ENCODE peak calls at places on chromosome 11, in four cellular contexts. One of them, this sample, is unnamed.

GRCh38 chr11:12725863-12726666 is 51.8 kb downstream of the TEAD1 start:
- DNase-seq in aorta: no peak
- DNase-seq in adrenal gland: no peak
- DNase-seq in K562: no peak
- DNase-seq in this sample: no peak

GRCh38 chr11:27718853-27719574 is 18.8 kb upstream of the BDNF start:
- DNase-seq in aorta: peak
- DNase-seq in adrenal gland: peak
- DNase-seq in K562: no peak
- DNase-seq in this sample: no peak

GRCh38 chr11:85089654-85090053 is 537.5 kb downstream of the DLG2 start:
- DNase-seq in aorta: no peak
- DNase-seq in adrenal gland: no peak
- DNase-seq in K562: no peak
- DNase-seq in this sample: no peak

GRCh38 chr11:17538731-17539130 is 5.5 kb downstream of the USH1C start:
- DNase-seq in aorta: no peak
- DNase-seq in adrenal gland: no peak
- DNase-seq in K562: no peak
- DNase-seq in this sample: no peak

GRCh38 chr11:26572770-26573402 is 823 bp upstream of the MUC15 start:
- DNase-seq in aorta: no peak
- DNase-seq in adrenal gland: no peak
- DNase-seq in K562: no peak
- DNase-seq in this sample: no peak

GRCh38 chr11:2303627-2304155 is 1.9 kb downstream of the TSPAN32 start:
- DNase-seq in aorta: no peak
- DNase-seq in adrenal gland: no peak
- DNase-seq in K562: peak
- DNase-seq in this sample: no peak

GRCh38 chr11:128380280-128380604 is 207.1 kb downstream of the ETS1 start:
- DNase-seq in aorta: no peak
- DNase-seq in adrenal gland: no peak
- DNase-seq in K562: no peak
- DNase-seq in this sample: no peak

GRCh38 chr11:6327806-6328205 is 7.5 kb upstream of the CAVIN3 start:
- DNase-seq in aorta: no peak
- DNase-seq in adrenal gland: no peak
- DNase-seq in K562: no peak
- DNase-seq in this sample: no peak

GRCh38 chr11:111120221-111120620 is 125.3 kb upstream of the POU2AF2 start:
- DNase-seq in aorta: no peak
- DNase-seq in adrenal gland: no peak
- DNase-seq in K562: no peak
- DNase-seq in this sample: no peak

GRCh38 chr11:108235192-108235591 is 12.3 kb downstream of the ATM start:
- DNase-seq in aorta: no peak
- DNase-seq in adrenal gland: no peak
- DNase-seq in K562: no peak
- DNase-seq in this sample: no peak

GRCh38 chr11:117861151-117862018 is 15.1 kb downstream of the FXYD6 start:
- DNase-seq in aorta: no peak
- DNase-seq in adrenal gland: peak
- DNase-seq in K562: no peak
- DNase-seq in this sample: no peak

GRCh38 chr11:110177057-110177397 is 83.8 kb downstream of the ZC3H12C start:
- DNase-seq in aorta: no peak
- DNase-seq in adrenal gland: no peak
- DNase-seq in K562: no peak
- DNase-seq in this sample: no peak

GRCh38 chr11:15179167-15179566 is 64.4 kb downstream of the INSC start:
- DNase-seq in aorta: no peak
- DNase-seq in adrenal gland: no peak
- DNase-seq in K562: no peak
- DNase-seq in this sample: no peak

GRCh38 chr11:63874511-63874910 is 35.6 kb downstream of the MARK2 start:
- DNase-seq in aorta: no peak
- DNase-seq in adrenal gland: no peak
- DNase-seq in K562: no peak
- DNase-seq in this sample: no peak

GRCh38 chr11:69774354-69775162 is 583 bp downstream of the FGF4 start:
- DNase-seq in aorta: no peak
- DNase-seq in adrenal gland: no peak
- DNase-seq in K562: no peak
- DNase-seq in this sample: no peak

GRCh38 chr11:73521621-73522020 is 76.3 kb downstream of the FAM168A start:
- DNase-seq in aorta: no peak
- DNase-seq in adrenal gland: no peak
- DNase-seq in K562: no peak
- DNase-seq in this sample: no peak

GRCh38 chr11:26827567-26828037 is 105.7 kb upstream of the SLC5A12 start:
- DNase-seq in aorta: no peak
- DNase-seq in adrenal gland: no peak
- DNase-seq in K562: no peak
- DNase-seq in this sample: no peak

GRCh38 chr11:117826360-117826635 is 1.8 kb upstream of the FXYD2 start:
- DNase-seq in aorta: no peak
- DNase-seq in adrenal gland: no peak
- DNase-seq in K562: no peak
- DNase-seq in this sample: no peak

GRCh38 chr11:95284057-95285052 is 53.4 kb upstream of the SESN3 start:
- DNase-seq in aorta: no peak
- DNase-seq in adrenal gland: no peak
- DNase-seq in K562: no peak
- DNase-seq in this sample: no peak
- H3K27ac ChIP-seq in aorta: no peak
- H3K27ac ChIP-seq in adrenal gland: no peak
- H3K27ac ChIP-seq in K562: no peak
- H3K27ac ChIP-seq in this sample: no peak

DNA sequence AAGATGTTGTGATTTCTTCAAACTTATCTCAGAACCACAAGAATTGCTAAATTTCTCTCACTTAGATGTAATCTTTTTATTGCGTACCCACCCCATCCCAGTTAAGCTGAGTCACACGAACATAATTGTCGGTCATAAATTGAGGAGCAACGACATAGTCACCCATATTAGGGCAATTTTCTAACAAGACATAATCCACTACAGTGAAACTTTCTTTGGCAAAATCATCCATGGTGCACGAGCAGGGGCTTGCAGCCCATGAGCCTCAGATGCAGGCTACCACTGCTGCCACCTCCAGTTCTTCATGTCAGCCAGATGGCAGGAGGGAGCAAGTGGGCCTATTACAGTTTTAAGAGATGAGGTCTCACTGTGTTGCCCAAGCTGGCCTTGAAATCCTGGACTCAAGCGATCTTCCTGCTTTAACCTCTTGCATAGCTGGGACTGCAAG is 70.3 kb upstream of the GRK2 start:
- DNase-seq in aorta: no peak
- DNase-seq in adrenal gland: no peak
- DNase-seq in K562: no peak
- DNase-seq in this sample: no peak
- H3K27ac ChIP-seq in aorta: no peak
- H3K27ac ChIP-seq in adrenal gland: no peak
- H3K27ac ChIP-seq in K562: no peak
- H3K27ac ChIP-seq in this sample: no peak

DNA sequence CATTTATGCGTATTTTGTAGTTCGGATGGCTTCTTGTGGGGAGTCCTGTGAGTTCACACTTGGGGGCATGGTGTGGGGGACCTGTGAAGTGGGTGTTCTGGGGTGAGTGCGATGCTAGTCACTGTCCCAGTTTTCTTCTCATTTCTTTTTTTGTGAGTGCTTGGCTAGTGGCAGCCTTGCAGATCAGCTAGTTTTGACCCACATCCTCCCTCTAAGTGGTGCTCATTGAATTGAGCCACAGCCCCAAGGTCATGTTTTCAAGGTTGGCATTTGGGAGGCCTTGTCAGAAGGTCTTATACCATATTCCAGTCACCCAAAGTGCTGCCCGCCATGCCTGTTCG is 31.7 kb downstream of the PTPRJ start:
- DNase-seq in aorta: no peak
- DNase-seq in adrenal gland: no peak
- DNase-seq in K562: no peak
- DNase-seq in this sample: no peak
- H3K27ac ChIP-seq in aorta: no peak
- H3K27ac ChIP-seq in adrenal gland: no peak
- H3K27ac ChIP-seq in K562: no peak
- H3K27ac ChIP-seq in this sample: peak

GRCh38 chr11:57405271-57405890 is 14.9 kb upstream of the PRG2 start:
- DNase-seq in aorta: no peak
- DNase-seq in adrenal gland: no peak
- DNase-seq in K562: no peak
- DNase-seq in this sample: no peak
- H3K27ac ChIP-seq in aorta: no peak
- H3K27ac ChIP-seq in adrenal gland: no peak
- H3K27ac ChIP-seq in K562: no peak
- H3K27ac ChIP-seq in this sample: no peak

DNA sequence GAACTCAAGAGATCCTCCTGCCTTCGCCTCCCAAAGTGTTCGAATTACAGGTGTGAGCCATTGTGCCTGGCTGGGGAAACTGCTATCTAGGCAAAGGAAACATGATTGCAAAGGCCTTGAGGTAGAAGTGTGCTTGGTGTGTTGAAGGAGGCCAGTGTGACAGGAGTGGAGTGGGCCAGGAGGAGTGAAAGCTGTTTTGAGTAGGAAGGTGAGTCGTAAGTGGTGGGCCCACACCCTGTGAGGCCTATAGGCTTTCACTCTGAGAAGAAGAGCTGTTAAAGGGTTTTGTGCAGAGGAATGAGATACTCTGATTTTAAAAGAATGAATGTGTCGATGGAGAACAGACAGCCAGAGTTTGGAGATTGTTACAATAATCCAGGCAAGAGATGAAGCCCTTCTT is 43.4 kb downstream of the WEE1 start:
- DNase-seq in aorta: no peak
- DNase-seq in adrenal gland: no peak
- DNase-seq in K562: no peak
- DNase-seq in this sample: no peak
- H3K27ac ChIP-seq in aorta: no peak
- H3K27ac ChIP-seq in adrenal gland: no peak
- H3K27ac ChIP-seq in K562: no peak
- H3K27ac ChIP-seq in this sample: no peak

DNA sequence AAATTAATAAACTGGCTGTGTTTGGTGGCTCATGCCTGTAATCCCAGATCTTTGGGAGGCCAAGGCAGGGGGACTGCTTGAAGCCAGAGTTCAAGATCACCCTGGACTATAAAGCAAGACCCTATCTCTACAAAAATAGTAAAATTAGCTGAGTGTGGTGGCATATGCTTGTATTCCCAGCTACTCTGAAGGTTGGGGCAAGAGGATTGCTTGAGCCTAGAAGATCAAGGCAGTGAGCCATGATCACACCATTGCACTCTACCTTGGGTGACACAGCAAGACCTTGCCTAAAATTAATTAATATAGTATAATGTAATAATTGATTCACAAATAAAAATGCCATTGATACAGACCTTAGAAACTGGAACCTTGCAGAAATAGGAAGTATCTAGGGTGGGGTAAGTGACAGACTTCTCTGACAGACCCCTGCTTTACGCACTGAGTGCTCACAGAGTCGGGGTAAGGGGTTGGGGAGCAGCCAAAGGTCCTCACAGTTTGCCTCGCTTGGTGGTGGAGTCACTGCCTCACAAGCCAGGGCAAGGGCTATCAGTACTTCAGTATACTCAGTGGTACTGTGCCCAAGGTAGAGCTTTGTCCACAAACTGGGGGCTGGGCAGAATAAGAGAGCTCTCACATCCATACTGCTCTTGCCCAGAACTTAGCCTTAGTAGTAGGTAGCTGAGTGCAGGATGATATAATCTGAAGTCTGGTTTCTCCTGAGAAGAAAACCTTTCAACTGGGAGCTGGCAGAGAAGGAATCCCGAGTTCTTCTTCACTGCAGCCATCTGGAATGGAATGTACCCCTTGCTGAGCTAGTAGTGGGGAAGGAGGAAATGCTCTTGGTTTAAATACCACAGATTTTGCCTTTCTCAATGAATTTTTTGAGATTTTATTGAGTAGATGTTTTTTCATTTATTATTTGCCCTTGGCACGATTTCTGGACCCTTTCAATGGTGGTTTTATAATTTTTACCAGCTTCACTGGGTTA is 65.5 kb downstream of the EMSY start:
- DNase-seq in aorta: no peak
- DNase-seq in adrenal gland: no peak
- DNase-seq in K562: no peak
- DNase-seq in this sample: no peak
- H3K27ac ChIP-seq in aorta: no peak
- H3K27ac ChIP-seq in adrenal gland: no peak
- H3K27ac ChIP-seq in K562: no peak
- H3K27ac ChIP-seq in this sample: no peak

GRCh38 chr11:121722431-121723256 is 269.9 kb upstream of the SORL1-AS1 start:
- DNase-seq in aorta: peak
- DNase-seq in adrenal gland: peak
- DNase-seq in K562: no peak
- DNase-seq in this sample: peak
- H3K27ac ChIP-seq in aorta: peak
- H3K27ac ChIP-seq in adrenal gland: no peak
- H3K27ac ChIP-seq in K562: no peak
- H3K27ac ChIP-seq in this sample: peak

DNA sequence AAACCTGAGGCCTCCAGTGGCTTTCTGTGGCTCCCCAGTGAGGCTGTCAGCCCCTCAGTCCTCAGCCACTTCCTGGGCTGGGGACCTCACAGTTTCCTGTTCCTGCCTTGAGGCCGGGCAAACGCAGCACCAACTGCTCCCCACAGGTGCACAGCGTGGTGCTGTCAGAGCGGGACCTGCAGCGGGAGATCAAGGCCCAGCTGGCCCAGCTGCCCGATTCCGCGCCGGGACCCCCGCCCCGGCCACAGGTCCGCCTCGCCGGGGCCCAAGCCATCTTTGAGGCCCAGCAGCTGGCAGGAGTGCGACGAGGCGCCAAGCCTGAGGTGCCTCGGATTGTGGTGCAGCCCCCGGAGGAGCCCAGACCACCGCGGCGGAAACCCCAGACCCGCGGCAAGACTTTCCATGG is 5.4 kb downstream of the TBC1D10C start:
- DNase-seq in aorta: no peak
- DNase-seq in adrenal gland: no peak
- DNase-seq in K562: no peak
- DNase-seq in this sample: no peak
- H3K27ac ChIP-seq in aorta: no peak
- H3K27ac ChIP-seq in adrenal gland: no peak
- H3K27ac ChIP-seq in K562: no peak
- H3K27ac ChIP-seq in this sample: peak

GRCh38 chr11:76693791-76694190 is 23.2 kb upstream of the LRRC32 start:
- DNase-seq in aorta: no peak
- DNase-seq in adrenal gland: no peak
- DNase-seq in K562: no peak
- DNase-seq in this sample: no peak
- H3K27ac ChIP-seq in aorta: no peak
- H3K27ac ChIP-seq in adrenal gland: no peak
- H3K27ac ChIP-seq in K562: no peak
- H3K27ac ChIP-seq in this sample: no peak

This sample was measured in substantia nigra.